ENCODE peak calls at places on chromosomes 3 and 15, in four cellular contexts. L is HT1080, G is putamen, N is HS-27A. S is an unnamed sample.
A peak's percentile ranks its signal among the peaks of the same experiment; 100 is the strongest.

GRCh38 chr3:169846458-169847193 is 23.1 kb downstream of the LRRC31 start:
- DNase-seq in N (peak; percentile 50), G (no peak), L (peak; percentile 88), S (no peak)

GRCh38 chr3:102200560-102200959 is 234.3 kb upstream of the ZPLD1 start:
- DNase-seq in L (no peak), N (no peak), G (no peak), S (no peak)

GRCh38 chr3:25861566-25861965 is 71.7 kb downstream of the OXSM start:
- DNase-seq in N (no peak), L (no peak), G (no peak), S (no peak)

GRCh38 chr3:14826069-14826468 is 7.3 kb downstream of the FGD5 start:
- DNase-seq in L (no peak), N (no peak), G (no peak), S (no peak)

GRCh38 chr15:74960286-74960685 is 3.7 kb upstream of the RPP25 start:
- DNase-seq in L (no peak), N (no peak), G (no peak), S (no peak)

GRCh38 chr3:136698361-136698760 is 53.8 kb downstream of the STAG1 start:
- DNase-seq in G (no peak), N (no peak), L (no peak), S (no peak)

GRCh38 chr15:28081594-28081993 is 17.5 kb downstream of the OCA2 start:
- DNase-seq in L (no peak), G (no peak), N (no peak), S (no peak)

GRCh38 chr15:48868549-48868948 is 9.4 kb upstream of the EID1 start:
- DNase-seq in G (no peak), L (peak; percentile 80), N (no peak), S (no peak)

GRCh38 chr15:85793641-85794597 is 806 bp downstream of the KLHL25 start:
- DNase-seq in N (peak; percentile 26), L (peak; percentile 24), G (no peak), S (no peak)

GRCh38 chr15:43274136-43274535 is 7.4 kb upstream of the TGM5 start:
- DNase-seq in G (no peak), L (peak; percentile 60), N (no peak), S (no peak)

GRCh38 chr15:36605626-36606263 is 26.3 kb downstream of the CDIN1 start:
- DNase-seq in L (no peak), G (no peak), N (no peak), S (no peak)

GRCh38 chr3:197787412-197787811 is 3.6 kb upstream of the LRCH3 start:
- DNase-seq in G (no peak), N (no peak), L (no peak), S (no peak)

GRCh38 chr3:157201648-157202278 is 41.8 kb upstream of the CCNL1 start:
- DNase-seq in G (peak; percentile 12), N (no peak), L (peak; percentile 53), S (peak; percentile 75)

GRCh38 chr3:191235331-191236314 is 36.6 kb downstream of the OSTN start:
- DNase-seq in N (peak; percentile 41), L (peak; percentile 63), G (no peak), S (no peak)

GRCh38 chr15:76206325-76206976 is 104.8 kb downstream of the ETFA start:
- DNase-seq in N (no peak), L (peak; percentile 44), G (peak; percentile 69), S (peak; percentile 78)

GRCh38 chr3:108757404-108757982 is at the start of gene RETNLB:
- DNase-seq in L (no peak), G (no peak), N (no peak), S (no peak)

S was measured in pons.